ENCODE peak calls at places on chromosomes 12 and 14, in five cellular contexts. L, M, S, J and T are unnamed samples.
A peak's percentile ranks its signal among the peaks of the same experiment; 100 is the strongest.

GRCh38 chr14:75426332-75427125 is 1.3 kb upstream of the JDP2 start:
- DNase-seq in L (no peak), M (peak; percentile 85), S (no peak), J (no peak), T (no peak)

GRCh38 chr12:93174048-93174447 is 203.7 kb upstream of the NUDT4 start:
- DNase-seq in L (peak; percentile 93), M (no peak), S (no peak), J (no peak), T (no peak)

GRCh38 chr12:53500119-53500775 is 836 bp upstream of the TARBP2 start:
- DNase-seq in L (peak; percentile 65), M (no peak), S (no peak), J (peak; percentile 97), T (peak; percentile 76)

GRCh38 chr14:88552859-88553258 is 1.9 kb downstream of the PTPN21 start:
- DNase-seq in L (no peak), M (no peak), S (no peak), J (no peak), T (no peak)

GRCh38 chr12:42483534-42483857 is 106.0 kb downstream of the PRICKLE1 start:
- DNase-seq in L (peak; percentile 39), M (no peak), S (peak; percentile 89), J (peak; percentile 55), T (peak; percentile 62)

GRCh38 chr12:75779891-75780501 is 251.6 kb downstream of the PHLDA1 start:
- DNase-seq in L (no peak), M (no peak), S (no peak), J (no peak), T (no peak)

GRCh38 chr12:27627123-27627835 is 69.0 kb upstream of the REP15 start:
- DNase-seq in L (peak; percentile 79), M (no peak), S (no peak), J (no peak), T (no peak)

GRCh38 chr12:56766535-56766934 is 3.4 kb downstream of the HSD17B6 start:
- DNase-seq in L (no peak), M (peak; percentile 81), S (no peak), J (no peak), T (no peak)

GRCh38 chr14:95765016-95765415 is 51.1 kb upstream of the TCL1A start:
- DNase-seq in L (no peak), M (no peak), S (no peak), J (no peak), T (no peak)

GRCh38 chr12:102948941-102949352 is 8.5 kb upstream of the ASCL1 start:
- DNase-seq in L (peak; percentile 37), M (peak; percentile 40), S (no peak), J (peak; percentile 54), T (peak; percentile 64)

DNA sequence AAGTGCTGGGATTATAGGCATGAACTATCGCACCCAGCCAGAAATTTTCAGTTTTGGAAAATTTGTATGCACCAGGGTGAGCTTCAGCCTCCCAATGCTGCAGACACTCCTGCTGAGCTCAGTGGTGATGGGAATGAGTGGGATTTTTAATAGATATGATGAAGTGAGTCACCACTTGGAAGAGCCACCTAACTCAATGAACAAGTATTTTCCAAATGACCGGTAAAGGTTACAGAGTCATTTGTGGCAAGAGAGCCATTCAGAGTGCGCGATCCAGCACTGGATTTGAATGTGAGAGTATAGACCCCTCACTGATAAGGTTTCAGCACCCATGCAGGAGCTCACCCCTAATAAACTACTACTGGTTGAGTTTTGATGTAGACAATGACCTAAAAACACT is 100.7 kb downstream of the PPP2R5C start:
- DNase-seq in L (peak; percentile 64), M (no peak), S (peak; percentile 38), J (no peak), T (no peak)
- H4K20me1 ChIP-seq in L (peaks cover 25% of the 10 kb centered on the region), M (peaks cover 6% of the 10 kb centered on the region), S (peaks cover 23% of the 10 kb centered on the region), J (no peaks in the 10 kb centered on the region), T (peaks cover 4% of the 10 kb centered on the region)

DNA sequence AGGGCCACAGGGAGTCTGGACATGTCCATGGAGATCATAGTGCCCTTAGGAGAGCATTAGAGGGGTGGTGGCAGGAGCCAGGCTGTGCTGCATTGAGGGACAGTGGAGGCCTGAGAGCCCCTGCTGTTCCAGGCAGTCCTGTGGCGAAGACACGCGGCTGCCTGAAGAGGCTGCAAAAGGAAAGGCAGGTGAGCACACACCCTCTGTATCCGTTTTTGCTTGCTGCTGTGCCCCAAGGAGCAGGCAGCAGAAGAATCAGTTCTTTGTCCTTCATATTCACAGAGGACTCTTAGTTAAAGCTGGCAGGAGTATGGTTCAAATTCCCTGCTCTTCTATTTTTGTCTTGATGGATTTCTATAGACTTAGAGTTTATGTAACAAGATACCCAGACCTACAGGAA is 4.5 kb downstream of the SLC35E3 start:
- DNase-seq in L (peak; percentile 2), M (peak; percentile 47), S (no peak), J (no peak), T (no peak)
- H3K4me2 ChIP-seq in L (no peak overlapping the region), M (peak overlapping the region; percentile 82), S (no peak overlapping the region), J (no peak overlapping the region), T (no peak overlapping the region)

GRCh38 chr12:81797100-81797499 is 38.0 kb upstream of the PPFIA2 start:
- DNase-seq in L (no peak), M (peak; percentile 29), S (no peak), J (no peak), T (peak; percentile 9)
- TF ChIP-seq CTCF in L (peak; percentile 28), M (peak; percentile 74), S (peak; percentile 50), J (no peak), T (peak; percentile 28)

GRCh38 chr12:12899530-12900380 is 8.4 kb downstream of the GPRC5A start:
- DNase-seq in L (peak; percentile 98), M (no peak), S (peak; percentile 87), J (no peak), T (peak; percentile 80)
- H4K20me1 ChIP-seq in L (peaks cover 36% of the 10 kb centered on the region), M (no peaks in the 10 kb centered on the region), S (no peaks in the 10 kb centered on the region), J (peaks cover 4% of the 10 kb centered on the region), T (no peaks in the 10 kb centered on the region)

GRCh38 chr14:63857467-63858030 is 4.7 kb downstream of the SYNE2 start:
- DNase-seq in L (no peak), M (no peak), S (no peak), J (no peak), T (no peak)
- H3K4me2 ChIP-seq in L (no peak overlapping the region), M (peak overlapping the region; percentile 99), S (no peak overlapping the region), J (no peak overlapping the region), T (no peak overlapping the region)

GRCh38 chr12:65695077-65695865 is 129.0 kb upstream of the HMGA2 start:
- DNase-seq in L (peak; percentile 99), M (no peak), S (peak; percentile 68), J (no peak), T (peak; percentile 69)

GRCh38 chr12:65696227-65696626 is 128.1 kb upstream of the HMGA2 start:
- DNase-seq in L (peak; percentile 37), M (no peak), S (no peak), J (no peak), T (no peak)

GRCh38 chr12:65703176-65703575 is 121.1 kb upstream of the HMGA2 start:
- DNase-seq in L (no peak), M (no peak), S (no peak), J (no peak), T (no peak)

DNA sequence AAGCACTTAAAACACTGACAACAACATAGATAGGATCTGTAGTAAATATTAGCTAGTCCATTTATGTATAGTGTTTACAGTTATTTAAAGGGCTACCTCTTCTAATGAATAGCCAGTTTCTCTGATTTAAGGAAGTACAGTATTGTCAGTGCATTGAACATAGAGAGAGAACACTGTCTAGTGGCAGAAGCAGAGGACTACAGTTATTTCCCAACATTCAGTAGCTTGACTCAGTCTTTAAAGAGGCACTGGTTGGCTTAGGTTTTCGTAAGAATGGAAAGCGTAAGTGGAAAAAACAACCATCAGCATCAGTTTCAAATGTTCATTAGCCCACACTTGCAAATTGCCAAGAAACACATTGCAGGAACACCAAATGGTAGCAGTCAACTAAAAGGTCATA is 125.0 kb upstream of the HMGA2 start:
- DNase-seq in L (peak; percentile 65), M (no peak), S (peak; percentile 65), J (no peak), T (peak; percentile 10)
- TF ChIP-seq CTCF in L (peak; percentile 54), M (no peak), S (peak; percentile 67), J (no peak), T (peak; percentile 29)

DNA sequence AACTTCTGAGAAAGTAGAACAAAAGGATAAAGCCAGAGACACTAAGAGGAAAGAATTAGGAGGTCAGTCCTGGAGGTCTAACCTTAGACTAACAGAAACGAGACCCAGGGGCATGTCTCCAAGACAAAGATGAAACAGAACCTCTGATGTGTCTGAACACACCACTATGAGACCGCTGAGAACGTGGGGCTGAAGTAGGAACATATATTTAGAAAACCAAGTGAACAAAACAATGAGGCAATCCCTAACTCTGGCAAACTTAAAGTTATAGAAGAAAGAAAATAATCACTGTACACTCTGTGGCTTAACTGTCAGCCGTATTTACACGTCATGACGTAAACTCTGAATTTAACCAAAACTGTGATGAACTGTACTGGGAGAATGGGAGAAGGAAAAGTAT is 17.9 kb downstream of the KCTD10 start:
- DNase-seq in L (peak; percentile 89), M (no peak), S (no peak), J (no peak), T (no peak)
- H4K20me1 ChIP-seq in L (peaks cover 16% of the 10 kb centered on the region), M (no peaks in the 10 kb centered on the region), S (no peaks in the 10 kb centered on the region), J (no peaks in the 10 kb centered on the region), T (no peaks in the 10 kb centered on the region)

GRCh38 chr12:124030008-124030407 is 57.0 kb downstream of the ZNF664 start:
- DNase-seq in L (no peak), M (no peak), S (peak; percentile 76), J (no peak), T (no peak)

GRCh38 chr12:124031058-124031457 is 58.0 kb downstream of the ZNF664 start:
- DNase-seq in L (peak; percentile 33), M (no peak), S (peak; percentile 75), J (no peak), T (no peak)

GRCh38 chr12:124028560-124028935 is 55.5 kb downstream of the ZNF664 start:
- DNase-seq in L (no peak), M (peak; percentile 14), S (no peak), J (no peak), T (no peak)

GRCh38 chr12:124032265-124032886 is 59.4 kb downstream of the ZNF664 start:
- DNase-seq in L (peak; percentile 71), M (peak; percentile 44), S (peak; percentile 93), J (peak; percentile 80), T (peak; percentile 84)

DNA sequence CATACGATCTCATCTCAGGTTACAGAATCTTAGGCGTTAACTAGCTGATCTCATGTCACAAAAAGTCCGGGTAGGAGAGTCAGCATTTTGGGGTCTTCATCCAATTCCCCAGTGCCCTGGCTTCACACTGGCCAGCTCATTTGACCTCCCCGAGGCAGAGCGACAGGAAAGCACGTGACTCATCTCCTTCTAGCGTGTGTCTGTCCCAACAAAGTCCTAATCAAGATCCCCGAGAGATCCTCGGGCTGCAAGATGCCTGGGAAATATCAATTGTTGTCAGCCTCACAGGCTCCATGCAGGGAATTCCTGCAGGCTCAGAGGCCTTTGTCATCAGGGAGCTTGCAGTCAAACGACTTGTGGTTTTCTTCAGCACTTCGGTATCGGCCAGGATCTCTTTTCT is 57.5 kb downstream of the ZNF664 start:
- DNase-seq in L (peak; percentile 88), M (no peak), S (peak; percentile 94), J (peak; percentile 38), T (peak; percentile 73)
- H3K4me2 ChIP-seq in L (peak overlapping the region; percentile 28), M (no peak overlapping the region), S (peak overlapping the region; percentile 53), J (peak overlapping the region; percentile 36), T (peak overlapping the region; percentile 47)